ENCODE peak calls at places on chromosomes 4 and X, in five cellular contexts. Z is right lobe of liver, Y is brain microvascular endothelial cell, G is endothelial cell of umbilical vein, X is breast epithelium. O is an unnamed sample. For H3K36me3, the result is how much of the 10 kb centered on the place peaks cover.

GRCh38 chr4:42411803-42412202 is 14.5 kb downstream of the SHISA3 start:
- DNase-seq in Y (no peak), X (no peak), G (no peak), Z (no peak), O (no peak)

GRCh38 chrX:65697915-65698796 is 30.7 kb downstream of the MSN start:
- DNase-seq in X (no peak), Y (no peak), Z (peak), G (peak), O (no peak)

GRCh38 chrX:104343408-104344129 is 88.8 kb upstream of the ESX1 start:
- DNase-seq in G (peak), X (no peak), Y (peak), Z (no peak), O (peak)

GRCh38 chr4:96293806-96294205 is 453.9 kb downstream of the PDHA2 start:
- DNase-seq in Z (no peak), G (no peak), Y (peak), X (no peak), O (no peak)

GRCh38 chr4:2798399-2799301 is 5.8 kb downstream of the SH3BP2 start:
- DNase-seq in X (peak), Y (no peak), Z (peak), G (peak), O (peak)

GRCh38 chr4:82744284-82744963 is 54.2 kb downstream of the SCD5 start:
- DNase-seq in X (peak), G (no peak), Y (no peak), Z (no peak), O (no peak)

GRCh38 chr4:3708103-3708510 is 58.1 kb upstream of the ADRA2C start:
- DNase-seq in X (no peak), Y (peak), G (no peak), Z (peak), O (no peak)

GRCh38 chr4:136637071-136637777 is 895.1 kb downstream of the PCDH18 start:
- DNase-seq in G (peak), Z (no peak), Y (peak), X (no peak), O (no peak)

GRCh38 chrX:111244238-111244750 is 26.0 kb downstream of the CAPN6 start:
- DNase-seq in X (no peak), Z (no peak), Y (peak), G (no peak), O (no peak)

GRCh38 chr4:184680698-184681097 is 31.2 kb downstream of the PRIMPOL start:
- DNase-seq in Z (no peak), Y (no peak), G (no peak), X (no peak), O (peak)

GRCh38 chr4:87819281-87819919 is 13.4 kb upstream of the MEPE start:
- DNase-seq in G (no peak), X (no peak), Z (no peak), Y (peak), O (no peak)

GRCh38 chr4:155578726-155579385 is 87.8 kb upstream of the GUCY1A1 start:
- DNase-seq in Z (no peak), X (no peak), G (peak), Y (no peak), O (no peak)

GRCh38 chr4:153211986-153212720 is 7.9 kb downstream of the TRIM2 start:
- DNase-seq in Z (no peak), X (no peak), Y (peak), G (no peak), O (no peak)

DNA sequence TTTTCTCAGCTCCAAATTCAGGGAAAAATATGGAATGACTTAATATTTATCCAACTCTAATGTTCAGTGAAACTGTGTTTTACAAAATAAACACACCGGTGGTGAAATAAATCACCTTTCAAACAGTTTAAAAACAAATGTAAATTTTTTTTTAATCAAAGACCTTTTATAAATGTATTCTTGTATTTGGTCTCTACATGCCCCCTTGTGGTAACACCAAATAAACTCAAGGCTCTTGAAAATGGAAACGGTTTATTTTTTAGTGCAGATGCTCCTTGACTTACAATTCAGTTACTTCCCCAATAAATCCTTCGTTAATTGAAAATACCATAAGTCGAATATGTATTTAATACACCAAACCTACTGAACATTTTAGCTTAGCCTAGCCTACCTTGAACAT is 45.9 kb upstream of the ITM2A start:
- DNase-seq in X (no peak), G (peak), Z (no peak), Y (no peak), O (no peak)
- TF ChIP-seq CTCF in X (peak), G (peak), Z (peak), Y (no peak), O (peak)

GRCh38 chrX:16743604-16744325 is 24.4 kb downstream of the SYAP1 start:
- DNase-seq in Y (peak), X (no peak), G (no peak), Z (no peak), O (no peak)

GRCh38 chrX:16748425-16748824 is 29.0 kb downstream of the SYAP1 start:
- DNase-seq in Z (no peak), Y (no peak), G (no peak), X (no peak), O (no peak)

GRCh38 chrX:16745659-16746058 is 26.2 kb downstream of the SYAP1 start:
- DNase-seq in G (no peak), Z (no peak), Y (no peak), X (no peak), O (no peak)

GRCh38 chrX:16750136-16750535 is 30.7 kb downstream of the SYAP1 start:
- DNase-seq in Y (no peak), Z (no peak), X (no peak), G (no peak), O (no peak)

GRCh38 chrX:16745102-16745501 is 25.7 kb downstream of the SYAP1 start:
- DNase-seq in Z (no peak), X (no peak), G (no peak), Y (no peak), O (no peak)
- H3K36me3 ChIP-seq in Z (under half), X (under half), G (under half), Y (half or more), O (under half)

DNA sequence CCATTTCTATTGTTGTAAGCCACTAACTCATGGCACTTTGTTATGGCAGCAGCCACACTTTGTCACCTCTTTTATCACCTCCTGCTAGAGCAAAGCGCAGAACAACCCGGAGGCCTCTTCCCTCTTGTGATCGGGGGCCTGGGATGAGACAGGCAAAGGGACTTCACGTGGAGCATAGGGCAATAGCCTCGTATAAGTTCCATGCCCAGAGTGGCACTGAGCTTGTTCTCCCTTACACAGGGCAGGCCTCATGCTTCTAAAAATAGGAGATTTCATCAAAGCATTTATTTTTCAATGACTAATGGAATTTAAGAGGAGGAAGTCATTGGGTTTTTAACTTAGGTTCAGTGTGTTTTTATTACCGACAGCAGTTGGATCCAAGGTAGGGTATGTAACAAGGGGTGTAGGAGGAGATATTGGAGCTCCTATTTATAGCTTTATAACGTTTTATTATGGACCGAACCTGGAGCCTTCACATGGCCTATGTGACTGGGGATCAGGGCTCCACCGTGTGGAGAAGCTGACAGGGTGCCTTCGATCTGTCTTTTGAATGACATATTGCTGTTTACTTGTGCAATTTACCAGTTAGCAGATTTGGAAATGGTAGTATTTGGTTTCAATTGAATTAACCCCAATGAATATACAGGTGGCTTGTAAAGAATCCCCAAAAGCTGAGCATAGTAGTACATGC is 93.8 kb downstream of the SLC2A9 start:
- DNase-seq in Z (no peak), Y (no peak), X (no peak), G (no peak), O (no peak)
- TF ChIP-seq CTCF in Z (no peak), Y (no peak), X (no peak), G (no peak), O (no peak)

GRCh38 chr4:108626056-108626455 is 5.7 kb downstream of the RPL34 start:
- DNase-seq in Y (no peak), X (no peak), Z (no peak), G (no peak), O (no peak)
- H3K36me3 ChIP-seq in Y (half or more), X (under half), Z (under half), G (under half), O (under half)

GRCh38 chr4:52873191-52873590 is 11.1 kb downstream of the RASL11B start:
- DNase-seq in Z (no peak), G (peak), Y (no peak), X (no peak), O (no peak)

GRCh38 chr4:52869656-52870055 is 7.5 kb downstream of the RASL11B start:
- DNase-seq in Z (no peak), Y (no peak), G (no peak), X (no peak), O (no peak)

GRCh38 chr4:52868138-52868537 is 6.0 kb downstream of the RASL11B start:
- DNase-seq in G (peak), X (no peak), Z (no peak), Y (no peak), O (no peak)

GRCh38 chr4:52869196-52869595 is 7.1 kb downstream of the RASL11B start:
- DNase-seq in X (no peak), Y (no peak), G (no peak), Z (no peak), O (no peak)

DNA sequence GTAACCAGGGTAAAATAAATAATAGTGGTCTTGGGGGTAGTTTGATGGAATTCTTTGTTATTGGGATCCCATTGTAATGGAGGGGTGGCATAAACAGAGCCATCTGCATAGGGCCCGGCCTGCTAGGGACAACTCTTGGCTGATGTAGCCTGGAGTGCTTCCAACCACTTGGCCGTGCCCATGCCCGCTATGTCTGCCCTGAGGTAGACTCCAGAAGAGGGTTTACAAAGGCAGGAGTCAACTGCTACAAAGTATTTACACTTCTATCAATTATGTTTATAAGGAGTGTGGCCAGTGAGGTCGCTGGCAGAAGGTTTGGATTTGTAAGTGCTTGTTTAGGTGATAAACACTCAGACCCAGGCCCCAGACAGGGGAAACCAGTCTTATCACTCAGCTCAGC is 8.1 kb downstream of the RASL11B start:
- DNase-seq in Y (no peak), X (no peak), Z (no peak), G (no peak), O (no peak)
- TF ChIP-seq CTCF in Y (no peak), X (no peak), Z (no peak), G (no peak), O (no peak)

GRCh38 chr4:122313001-122313400 is 65.8 kb upstream of the ADAD1 start:
- DNase-seq in Z (no peak), X (no peak), G (no peak), Y (no peak), O (no peak)

GRCh38 chr4:122305853-122306252 is 73.0 kb upstream of the ADAD1 start:
- DNase-seq in G (no peak), Z (no peak), Y (no peak), X (no peak), O (no peak)

DNA sequence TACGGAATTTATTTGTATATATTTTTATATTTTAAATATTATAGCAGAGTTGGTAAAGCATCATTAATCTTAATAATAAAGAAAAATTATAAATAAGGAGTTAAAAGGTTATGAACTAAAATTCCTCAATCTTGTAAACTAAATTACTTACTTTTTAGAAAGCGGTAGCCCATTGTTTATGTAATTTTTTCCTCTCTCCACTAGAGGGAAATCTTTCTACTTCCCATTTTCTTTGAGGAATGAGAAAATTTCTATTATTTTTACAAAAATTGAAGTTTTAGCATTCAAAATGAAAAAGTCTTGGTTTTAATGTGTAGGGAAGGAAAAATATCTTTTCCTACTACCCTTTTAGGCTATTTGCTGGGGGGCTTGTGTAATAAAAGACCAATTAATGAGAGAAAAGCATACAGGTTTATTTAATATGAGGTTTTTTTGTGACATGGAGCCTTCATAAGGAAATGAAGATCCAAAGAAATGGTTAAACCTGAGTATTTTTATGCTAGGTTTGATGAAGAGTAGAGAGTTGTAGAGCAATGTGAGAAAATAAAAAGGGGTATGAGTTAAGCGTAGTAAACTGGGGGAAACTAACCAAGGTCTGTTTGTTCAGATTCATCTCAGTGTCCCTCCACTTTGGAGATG is 68.7 kb upstream of the ADAD1 start:
- DNase-seq in Z (no peak), X (no peak), G (no peak), Y (no peak), O (no peak)
- H3K36me3 ChIP-seq in Z (under half), X (under half), G (under half), Y (under half), O (half or more)

DNA sequence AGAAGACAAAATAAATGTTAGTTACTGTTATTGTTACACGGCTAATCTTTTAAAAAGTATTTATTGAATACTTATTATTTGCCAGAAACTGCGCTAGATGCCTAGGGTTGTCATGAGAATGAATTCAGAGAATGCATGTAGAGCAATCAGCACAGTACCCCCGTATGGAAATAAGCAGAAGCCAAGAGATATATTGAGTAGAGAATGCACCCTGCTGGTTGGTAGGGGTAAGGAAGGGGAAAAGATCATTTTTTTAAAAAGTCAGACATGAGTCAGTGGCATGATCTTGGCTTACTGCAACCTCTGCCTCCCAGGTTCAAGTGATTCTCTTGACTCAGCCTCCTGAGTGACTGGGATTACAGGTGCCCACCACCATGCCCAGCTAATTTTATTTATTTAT is 13.1 kb upstream of the DRP2 start:
- DNase-seq in X (no peak), Z (no peak), Y (peak), G (peak), O (no peak)
- TF ChIP-seq CTCF in X (no peak), Z (peak), Y (peak), G (peak), O (peak)

GRCh38 chr4:127917151-127917550 is 36.5 kb downstream of the PLK4 start:
- DNase-seq in G (no peak), Z (no peak), X (no peak), Y (no peak), O (no peak)
- H3K36me3 ChIP-seq in G (under half), Z (under half), X (under half), Y (under half), O (under half)

DNA sequence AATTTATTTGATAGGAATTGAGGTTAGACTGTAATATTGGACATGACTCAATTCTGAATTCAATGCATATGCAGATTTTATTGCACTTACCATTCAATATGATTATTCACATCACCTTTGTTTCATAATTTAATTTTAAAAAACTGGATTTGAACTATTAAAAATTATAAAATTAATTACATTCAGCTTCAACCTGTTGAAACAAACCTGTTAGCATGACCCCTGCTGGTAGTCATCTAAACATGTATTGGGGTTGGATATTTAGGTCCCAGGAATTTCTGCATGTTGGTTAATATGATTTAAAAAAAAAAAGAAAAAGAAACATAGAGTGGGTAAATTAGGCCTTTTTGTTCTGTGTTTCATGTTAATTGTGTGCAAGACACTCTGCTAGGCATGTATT is 85.9 kb downstream of the ARSJ start:
- DNase-seq in Y (no peak), Z (no peak), G (peak), X (no peak), O (no peak)
- TF ChIP-seq CTCF in Y (peak), Z (peak), G (no peak), X (no peak), O (no peak)